ENCODE peak calls at places on chromosomes 12 and 14, in seven cellular contexts. X is HCT116, Z is stomach, T is GM23338, I is prostate gland, Q is SK-N-SH, R is vagina. G is an unnamed sample.

GRCh38 chr12:31250179-31250578 is 75.8 kb downstream of the SINHCAF start:
- DNase-seq in X (no peak), T (no peak), Q (no peak), I (no peak), Z (no peak), R (no peak), G (no peak)

GRCh38 chr12:106135781-106136180 is 3.0 kb downstream of the NUAK1 start:
- DNase-seq in I (no peak), R (no peak), T (no peak), X (no peak), Z (no peak), Q (no peak), G (no peak)

GRCh38 chr12:39619316-39619659 is 315 bp downstream of the ABCD2 start:
- DNase-seq in Q (peak), I (no peak), X (no peak), R (no peak), Z (no peak), T (peak), G (no peak)

GRCh38 chr12:22625671-22626251 is 790 bp downstream of the ETNK1 start:
- DNase-seq in R (no peak), Z (peak), T (peak), X (peak), I (peak), Q (peak), G (no peak)

GRCh38 chr12:23674064-23674463 is 275.4 kb downstream of the SOX5 start:
- DNase-seq in T (no peak), R (no peak), Q (no peak), X (no peak), I (no peak), Z (no peak), G (no peak)

GRCh38 chr12:120984351-120984898 is 6.1 kb downstream of the HNF1A start:
- DNase-seq in R (no peak), Q (peak), I (no peak), T (peak), X (no peak), Z (peak), G (no peak)

GRCh38 chr12:1925125-1925963 is 6.9 kb upstream of the CACNA2D4 start:
- DNase-seq in Z (peak), Q (peak), T (no peak), R (peak), X (no peak), I (peak), G (peak)

GRCh38 chr14:101687756-101688546 is 73.6 kb upstream of the PPP2R5C start:
- DNase-seq in Q (no peak), X (no peak), T (no peak), Z (no peak), I (no peak), R (no peak), G (no peak)

GRCh38 chr14:105248368-105249174 is at the start of gene BTBD6:
- DNase-seq in Z (peak), T (peak), R (no peak), I (peak), X (peak), Q (peak), G (peak)
- TF ChIP-seq POLR2AphosphoS5 in Z (no peak), T (no peak), R (no peak), I (peak), X (peak), Q (peak), G (peak)

GRCh38 chr14:42110167-42110566 is 503.5 kb downstream of the LRFN5 start:
- DNase-seq in T (peak), Z (no peak), I (no peak), R (no peak), Q (peak), X (no peak), G (no peak)
- TF ChIP-seq CTCF in T (peak), Z (no peak), I (no peak), R (no peak), Q (peak), X (peak), G (peak)

DNA sequence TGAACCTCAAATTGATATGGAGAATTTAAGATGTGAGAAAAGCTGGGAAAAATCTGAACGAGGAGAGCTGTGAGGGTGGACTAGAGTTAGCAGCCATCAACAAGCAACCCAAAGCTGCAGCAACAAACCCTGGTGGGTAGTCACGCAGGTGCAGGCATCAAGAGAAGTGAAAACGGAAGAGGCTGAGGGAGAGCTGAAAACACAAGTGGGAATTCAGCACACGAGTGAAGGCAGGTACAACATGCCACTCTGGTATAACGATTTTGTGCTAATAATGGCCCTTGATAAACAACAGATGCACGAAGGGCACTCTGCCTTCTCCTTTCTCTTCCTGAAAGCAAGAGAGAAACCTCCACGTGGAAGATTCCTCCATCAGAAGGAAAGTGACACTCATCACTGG is 11.5 kb downstream of the TCL1B start:
- DNase-seq in Q (no peak), X (no peak), R (no peak), I (no peak), T (no peak), Z (no peak), G (no peak)
- TF ChIP-seq POLR2AphosphoS5 in Q (no peak), X (no peak), R (no peak), I (no peak), T (no peak), Z (no peak), G (no peak)

GRCh38 chr12:122977655-122978392 is 2.7 kb upstream of the ARL6IP4 start:
- DNase-seq in Q (no peak), I (no peak), X (no peak), R (no peak), T (no peak), Z (no peak), G (no peak)

GRCh38 chr12:122978507-122978955 is 1.9 kb upstream of the ARL6IP4 start:
- DNase-seq in Q (no peak), Z (no peak), T (no peak), I (no peak), X (no peak), R (no peak), G (no peak)

GRCh38 chr12:122976648-122976975 is 1.6 kb downstream of the OGFOD2 start:
- DNase-seq in R (no peak), X (no peak), Q (no peak), T (no peak), I (no peak), Z (no peak), G (no peak)

GRCh38 chr12:122975790-122976647 is 975 bp downstream of the OGFOD2 start:
- DNase-seq in I (no peak), R (no peak), T (no peak), Q (no peak), X (no peak), Z (no peak), G (no peak)

DNA sequence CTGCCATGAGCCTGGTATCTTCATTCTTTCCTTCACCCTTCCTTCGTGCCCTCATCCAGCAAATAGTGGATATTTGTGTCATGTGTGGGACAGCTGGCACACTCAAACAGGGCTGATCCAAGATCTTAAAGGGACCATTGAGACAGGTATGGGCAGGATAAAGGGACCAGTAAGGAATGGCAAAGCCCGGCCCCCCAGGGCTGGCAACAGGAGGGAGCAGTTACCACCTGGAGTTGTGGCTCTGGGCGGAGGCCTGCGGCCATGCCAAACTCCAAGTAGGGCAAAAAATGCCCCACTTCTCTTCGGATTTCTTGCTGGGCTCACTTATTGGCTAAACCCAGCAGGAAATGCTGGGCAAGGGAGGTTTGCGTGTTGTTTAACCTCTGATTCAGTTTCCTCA is 2.1 kb downstream of the OGFOD2 start:
- DNase-seq in I (no peak), Q (no peak), X (no peak), T (no peak), Z (no peak), R (no peak), G (no peak)
- TF ChIP-seq CTCF in I (no peak), Q (no peak), X (no peak), T (no peak), Z (no peak), R (no peak), G (no peak)

GRCh38 chr14:60247994-60248696 is 876 bp upstream of the PPM1A start:
- DNase-seq in Z (peak), T (peak), Q (peak), R (peak), I (peak), X (peak), G (peak)

GRCh38 chr14:60251877-60252276 is 2.9 kb downstream of the PPM1A start:
- DNase-seq in R (no peak), Z (no peak), Q (no peak), I (no peak), T (no peak), X (no peak), G (no peak)

GRCh38 chr14:60250318-60251035 is 1.5 kb downstream of the PPM1A start:
- DNase-seq in R (no peak), Q (peak), T (peak), Z (no peak), I (no peak), X (peak), G (no peak)

GRCh38 chr14:60248697-60249314 is at the start of gene PPM1A:
- DNase-seq in R (peak), I (peak), T (peak), X (peak), Z (peak), Q (peak), G (peak)

DNA sequence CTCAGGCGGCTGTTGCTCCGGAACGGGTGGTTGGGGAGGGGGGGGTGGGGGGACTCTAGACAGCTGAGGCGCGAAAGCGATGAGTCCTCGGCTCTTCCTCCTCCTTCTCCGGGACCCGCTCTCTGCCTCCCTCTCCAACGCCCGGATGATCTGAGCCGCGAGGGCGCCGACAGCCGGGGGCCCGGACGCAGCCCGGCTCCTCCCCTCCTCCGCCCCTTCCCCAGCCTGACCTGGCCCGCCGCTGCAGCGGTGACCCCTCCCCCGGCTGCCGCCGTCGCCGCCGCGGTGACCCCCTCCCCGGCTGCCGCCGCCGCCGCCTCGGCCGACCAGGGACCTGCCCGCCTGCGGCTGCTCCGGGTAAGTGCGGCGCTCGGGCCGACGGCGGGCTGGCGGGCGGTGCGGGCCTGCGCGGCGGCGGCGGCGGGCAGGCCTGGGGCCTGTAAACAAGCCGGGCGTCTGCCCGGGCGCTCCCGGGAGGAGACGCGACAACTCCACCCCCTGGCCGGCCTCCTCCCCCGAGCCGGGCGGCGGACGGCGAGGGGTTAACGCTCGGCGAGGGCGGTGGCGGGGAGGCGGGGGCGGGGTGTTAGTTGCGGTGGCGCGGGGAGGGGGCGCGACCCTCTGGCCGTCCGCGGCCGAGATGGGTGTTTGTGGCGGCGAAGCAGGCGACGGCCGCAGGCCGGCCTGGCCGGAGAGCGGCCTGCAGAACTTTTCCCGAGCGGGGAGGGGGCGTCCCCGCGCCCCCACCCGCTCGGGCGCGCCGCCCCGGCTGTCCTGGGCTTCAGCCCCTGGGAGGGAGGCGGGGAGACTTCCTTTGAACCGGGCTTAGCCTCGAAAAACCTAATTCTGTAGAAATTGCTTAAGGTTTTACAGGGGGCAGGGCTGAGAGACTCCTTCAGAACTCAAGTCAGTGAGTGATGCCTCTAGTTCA is 565 bp downstream of the PPM1A start:
- DNase-seq in Z (peak), I (peak), T (peak), R (peak), X (peak), Q (peak), G (no peak)
- TF ChIP-seq POLR2AphosphoS5 in Z (no peak), I (no peak), T (no peak), R (no peak), X (no peak), Q (no peak), G (no peak)

G was measured in esophagus muscularis mucosa.